ENCODE peak calls at places on chromosomes 2 and 18, in ten cellular contexts. U, K, P, H, Z, I, O, J, V and S are unnamed samples.

GRCh38 chr2:234031207-234031606 is 19.3 kb upstream of the SPP2 start:
- DNase-seq in I (no peak), H (peak), K (no peak), O (peak), P (no peak), V (no peak), J (no peak), Z (no peak), U (no peak), S (no peak)

GRCh38 chr2:57330447-57330846 is 716.2 kb upstream of the VRK2 start:
- DNase-seq in O (no peak), H (peak), J (no peak), U (peak), Z (no peak), V (no peak), I (no peak), K (peak), P (no peak), S (peak)

GRCh38 chr2:171271380-171271779 is 110.7 kb upstream of the TLK1 start:
- DNase-seq in K (no peak), U (no peak), P (no peak), V (no peak), I (no peak), Z (no peak), J (no peak), H (no peak), O (no peak), S (no peak)

GRCh38 chr2:149885468-149885867 is 297.9 kb upstream of the MMADHC start:
- DNase-seq in J (no peak), I (no peak), V (no peak), Z (peak), O (no peak), U (peak), P (no peak), K (peak), H (no peak), S (no peak)

GRCh38 chr2:144162652-144163051 is 357.3 kb downstream of the ZEB2 start:
- DNase-seq in H (no peak), J (no peak), P (no peak), I (no peak), V (no peak), Z (peak), K (peak), U (peak), O (no peak), S (no peak)

GRCh38 chr2:233343171-233343705 is 11.1 kb upstream of the DGKD start:
- DNase-seq in Z (no peak), K (no peak), O (no peak), H (no peak), P (no peak), I (no peak), U (no peak), J (no peak), V (no peak), S (no peak)

GRCh38 chr2:37378411-37378810 is 34.0 kb downstream of the QPCT start:
- DNase-seq in H (peak), K (peak), P (no peak), U (peak), J (no peak), V (peak), I (peak), O (peak), Z (no peak), S (peak)

GRCh38 chr18:54148678-54149077 is 75.8 kb downstream of the MBD2 start:
- DNase-seq in Z (no peak), O (no peak), K (no peak), J (no peak), P (no peak), I (no peak), H (no peak), V (no peak), U (no peak), S (no peak)

GRCh38 chr2:233117351-233117750 is 57.2 kb downstream of the INPP5D start:
- DNase-seq in K (no peak), J (no peak), Z (no peak), I (no peak), H (no peak), V (no peak), P (no peak), O (no peak), U (no peak), S (no peak)

GRCh38 chr2:112118148-112118547 is 20.0 kb upstream of the FBLN7 start:
- DNase-seq in K (peak), J (no peak), O (no peak), H (no peak), Z (no peak), I (no peak), V (no peak), U (no peak), P (no peak), S (no peak)

GRCh38 chr18:12991839-12992216 is 666 bp downstream of the CEP192 start:
- DNase-seq in J (no peak), Z (no peak), O (no peak), U (no peak), H (no peak), K (peak), P (no peak), V (no peak), I (no peak), S (no peak)

GRCh38 chr18:74819433-74820059 is 221.9 kb downstream of the ZNF407 start:
- DNase-seq in U (no peak), V (no peak), P (no peak), O (no peak), K (peak), J (no peak), H (no peak), Z (peak), I (no peak), S (no peak)

GRCh38 chr18:61710082-61710620 is 182.7 kb downstream of the RNF152 start:
- DNase-seq in O (no peak), K (no peak), H (no peak), J (no peak), Z (no peak), V (no peak), I (no peak), P (no peak), U (no peak), S (no peak)

GRCh38 chr2:175742367-175742766 is 259.7 kb downstream of the LNPK start:
- DNase-seq in U (peak), J (no peak), P (no peak), O (peak), K (peak), I (no peak), Z (no peak), V (peak), H (peak), S (peak)

GRCh38 chr2:119425620-119426395 is 5.8 kb upstream of the TMEM37 start:
- DNase-seq in V (no peak), J (no peak), P (no peak), K (peak), U (no peak), O (no peak), Z (no peak), H (no peak), I (peak), S (no peak)

GRCh38 chr2:160996584-160996983 is 163.6 kb upstream of the TANK start:
- DNase-seq in K (no peak), I (no peak), P (no peak), V (no peak), O (no peak), J (no peak), Z (no peak), H (no peak), U (no peak), S (no peak)

GRCh38 chr2:14235667-14236066 is 396.9 kb upstream of the LRATD1 start:
- DNase-seq in I (no peak), U (no peak), K (no peak), H (no peak), Z (no peak), P (no peak), J (no peak), O (no peak), V (no peak), S (no peak)

GRCh38 chr18:78239090-78239457 is 740.5 kb upstream of the SALL3 start:
- DNase-seq in H (no peak), U (no peak), J (no peak), O (no peak), I (no peak), P (no peak), K (no peak), V (no peak), Z (no peak), S (no peak)

GRCh38 chr2:65991864-65992554 is 442.9 kb upstream of the MEIS1 start:
- DNase-seq in Z (no peak), O (no peak), K (no peak), V (no peak), U (no peak), I (no peak), P (no peak), J (no peak), H (no peak), S (no peak)

GRCh38 chr2:86786001-86786536 is 4.6 kb downstream of the CD8A start:
- DNase-seq in Z (no peak), U (no peak), P (no peak), V (no peak), I (no peak), K (no peak), H (no peak), J (no peak), O (no peak), S (no peak)